ENCODE peak calls at places on chromosome 14, in five cellular contexts. One of them, this sample, is unnamed.
A peak's percentile ranks its signal among the peaks of the same experiment; 100 is the strongest.

GRCh38 chr14:102043251-102044025 is 43.4 kb downstream of the HSP90AA1 start:
- DNase-seq in GM18507: no peak
- DNase-seq in stimulated activated CD8-positive, alpha-beta memory T cell treated with anti-CD3 and anti-CD28 coated beads, Interleukin-4, amount 100 ng/mL, for 4 hours: no peak
- DNase-seq in uterus: no peak
- DNase-seq in NCI-H1694: no peak
- DNase-seq in this sample: no peak

GRCh38 chr14:26004342-26004741 is 593.5 kb downstream of the NOVA1 start:
- DNase-seq in GM18507: no peak
- DNase-seq in uterus: no peak
- DNase-seq in stimulated activated CD8-positive, alpha-beta memory T cell treated with anti-CD3 and anti-CD28 coated beads, Interleukin-4, amount 100 ng/mL, for 4 hours: no peak
- DNase-seq in NCI-H1694: no peak
- DNase-seq in this sample: no peak

GRCh38 chr14:99717682-99718013 is 33.5 kb downstream of the CYP46A1 start:
- DNase-seq in GM18507: no peak
- DNase-seq in NCI-H1694: no peak
- DNase-seq in stimulated activated CD8-positive, alpha-beta memory T cell treated with anti-CD3 and anti-CD28 coated beads, Interleukin-4, amount 100 ng/mL, for 4 hours: no peak
- DNase-seq in uterus: no peak
- DNase-seq in this sample: no peak

GRCh38 chr14:29584992-29585391 is 342.7 kb downstream of the PRKD1 start:
- DNase-seq in stimulated activated CD8-positive, alpha-beta memory T cell treated with anti-CD3 and anti-CD28 coated beads, Interleukin-4, amount 100 ng/mL, for 4 hours: no peak
- DNase-seq in NCI-H1694: peak; percentile 61
- DNase-seq in uterus: peak; percentile 13
- DNase-seq in GM18507: no peak
- DNase-seq in this sample: no peak

GRCh38 chr14:99363616-99364290 is 91.8 kb upstream of the BCL11B start:
- DNase-seq in uterus: no peak
- DNase-seq in stimulated activated CD8-positive, alpha-beta memory T cell treated with anti-CD3 and anti-CD28 coated beads, Interleukin-4, amount 100 ng/mL, for 4 hours: no peak
- DNase-seq in GM18507: no peak
- DNase-seq in NCI-H1694: no peak
- DNase-seq in this sample: no peak

GRCh38 chr14:77133718-77134338 is 7.8 kb downstream of the ZDHHC22 start:
- DNase-seq in GM18507: no peak
- DNase-seq in stimulated activated CD8-positive, alpha-beta memory T cell treated with anti-CD3 and anti-CD28 coated beads, Interleukin-4, amount 100 ng/mL, for 4 hours: no peak
- DNase-seq in uterus: no peak
- DNase-seq in NCI-H1694: no peak
- DNase-seq in this sample: no peak

GRCh38 chr14:24674204-24674970 is 40.4 kb upstream of the GZMB start:
- DNase-seq in GM18507: no peak
- DNase-seq in uterus: no peak
- DNase-seq in NCI-H1694: no peak
- DNase-seq in stimulated activated CD8-positive, alpha-beta memory T cell treated with anti-CD3 and anti-CD28 coated beads, Interleukin-4, amount 100 ng/mL, for 4 hours: no peak
- DNase-seq in this sample: no peak

GRCh38 chr14:90042587-90043252 is 19.1 kb upstream of the KCNK13 start:
- DNase-seq in stimulated activated CD8-positive, alpha-beta memory T cell treated with anti-CD3 and anti-CD28 coated beads, Interleukin-4, amount 100 ng/mL, for 4 hours: no peak
- DNase-seq in NCI-H1694: no peak
- DNase-seq in GM18507: no peak
- DNase-seq in uterus: no peak
- DNase-seq in this sample: no peak

GRCh38 chr14:89276424-89276975 is 140.5 kb downstream of the FOXN3 start:
- DNase-seq in GM18507: peak; percentile 43
- DNase-seq in NCI-H1694: no peak
- DNase-seq in stimulated activated CD8-positive, alpha-beta memory T cell treated with anti-CD3 and anti-CD28 coated beads, Interleukin-4, amount 100 ng/mL, for 4 hours: peak; percentile 24
- DNase-seq in uterus: no peak
- DNase-seq in this sample: no peak

GRCh38 chr14:68476212-68476964 is 316.5 kb downstream of the ZFP36L1 start:
- DNase-seq in uterus: peak; percentile 78
- DNase-seq in stimulated activated CD8-positive, alpha-beta memory T cell treated with anti-CD3 and anti-CD28 coated beads, Interleukin-4, amount 100 ng/mL, for 4 hours: no peak
- DNase-seq in GM18507: no peak
- DNase-seq in NCI-H1694: no peak
- DNase-seq in this sample: no peak

GRCh38 chr14:57871487-57872080 is 5.7 kb upstream of the SLC35F4 start:
- DNase-seq in stimulated activated CD8-positive, alpha-beta memory T cell treated with anti-CD3 and anti-CD28 coated beads, Interleukin-4, amount 100 ng/mL, for 4 hours: no peak
- DNase-seq in NCI-H1694: peak; percentile 67
- DNase-seq in GM18507: peak; percentile 25
- DNase-seq in uterus: no peak
- DNase-seq in this sample: no peak

GRCh38 chr14:98244966-98245569 is 1026.9 kb downstream of the BCL11B start:
- DNase-seq in stimulated activated CD8-positive, alpha-beta memory T cell treated with anti-CD3 and anti-CD28 coated beads, Interleukin-4, amount 100 ng/mL, for 4 hours: no peak
- DNase-seq in uterus: no peak
- DNase-seq in NCI-H1694: no peak
- DNase-seq in GM18507: no peak
- DNase-seq in this sample: no peak

GRCh38 chr14:97299661-97300060 is 502.5 kb downstream of the VRK1 start:
- DNase-seq in NCI-H1694: no peak
- DNase-seq in stimulated activated CD8-positive, alpha-beta memory T cell treated with anti-CD3 and anti-CD28 coated beads, Interleukin-4, amount 100 ng/mL, for 4 hours: no peak
- DNase-seq in GM18507: no peak
- DNase-seq in uterus: no peak
- DNase-seq in this sample: no peak

GRCh38 chr14:105601360-105602242 is 75.2 kb downstream of the TMEM121 start:
- DNase-seq in NCI-H1694: no peak
- DNase-seq in stimulated activated CD8-positive, alpha-beta memory T cell treated with anti-CD3 and anti-CD28 coated beads, Interleukin-4, amount 100 ng/mL, for 4 hours: no peak
- DNase-seq in uterus: no peak
- DNase-seq in GM18507: no peak
- DNase-seq in this sample: no peak

GRCh38 chr14:76917759-76918175 is 91.6 kb downstream of the LRRC74A start:
- DNase-seq in stimulated activated CD8-positive, alpha-beta memory T cell treated with anti-CD3 and anti-CD28 coated beads, Interleukin-4, amount 100 ng/mL, for 4 hours: no peak
- DNase-seq in uterus: peak; percentile 45
- DNase-seq in GM18507: no peak
- DNase-seq in NCI-H1694: peak; percentile 80
- DNase-seq in this sample: no peak

GRCh38 chr14:61663312-61663974 is 31.9 kb upstream of the HIF1A start:
- DNase-seq in stimulated activated CD8-positive, alpha-beta memory T cell treated with anti-CD3 and anti-CD28 coated beads, Interleukin-4, amount 100 ng/mL, for 4 hours: no peak
- DNase-seq in GM18507: no peak
- DNase-seq in NCI-H1694: no peak
- DNase-seq in uterus: no peak
- DNase-seq in this sample: no peak

This sample was measured in esophagus squamous epithelium.